ENCODE peak calls at places on chromosomes 16 and 17, in six cellular contexts. One of them, this sample, is unnamed.

GRCh38 chr17:74922694-74923537 is at the start of gene USH1G:
- DNase-seq in A549: no peak
- DNase-seq in SK-N-SH: peak; percentile 94
- DNase-seq in H1: peak; percentile 69
- DNase-seq in HepG2: no peak
- DNase-seq in GM12878: no peak
- DNase-seq in this sample: peak; percentile 90

GRCh38 chr17:36030949-36031348 is 13.2 kb upstream of the CCL23 start:
- DNase-seq in A549: no peak
- DNase-seq in SK-N-SH: no peak
- DNase-seq in H1: no peak
- DNase-seq in HepG2: no peak
- DNase-seq in GM12878: no peak
- DNase-seq in this sample: no peak

GRCh38 chr16:2370725-2371124 is 30.2 kb upstream of the ABCA3 start:
- DNase-seq in A549: no peak
- DNase-seq in SK-N-SH: no peak
- DNase-seq in H1: no peak
- DNase-seq in HepG2: no peak
- DNase-seq in GM12878: no peak
- DNase-seq in this sample: no peak

GRCh38 chr17:66953661-66954060 is 10.8 kb upstream of the CACNG4 start:
- DNase-seq in A549: no peak
- DNase-seq in SK-N-SH: peak; percentile 90
- DNase-seq in H1: no peak
- DNase-seq in HepG2: no peak
- DNase-seq in GM12878: no peak
- DNase-seq in this sample: no peak

GRCh38 chr17:78174332-78174869 is 6.0 kb downstream of the SYNGR2 start:
- DNase-seq in A549: no peak
- DNase-seq in SK-N-SH: no peak
- DNase-seq in H1: no peak
- DNase-seq in HepG2: no peak
- DNase-seq in GM12878: no peak
- DNase-seq in this sample: no peak

GRCh38 chr17:2321399-2321798 is 14.9 kb downstream of the TSR1 start:
- DNase-seq in A549: no peak
- DNase-seq in SK-N-SH: no peak
- DNase-seq in H1: no peak
- DNase-seq in HepG2: no peak
- DNase-seq in GM12878: no peak
- DNase-seq in this sample: no peak

GRCh38 chr16:27448531-27449433 is 46.8 kb downstream of the IL21R start:
- DNase-seq in A549: no peak
- DNase-seq in SK-N-SH: peak; percentile 14
- DNase-seq in H1: no peak
- DNase-seq in HepG2: peak; percentile 29
- DNase-seq in GM12878: no peak
- DNase-seq in this sample: no peak

GRCh38 chr17:2053380-2054261 is 1.3 kb upstream of the HIC1 start:
- DNase-seq in A549: peak; percentile 68
- DNase-seq in SK-N-SH: peak; percentile 68
- DNase-seq in H1: peak; percentile 89
- DNase-seq in HepG2: peak; percentile 49
- DNase-seq in GM12878: no peak
- DNase-seq in this sample: peak; percentile 47

GRCh38 chr17:30969989-30970680 is 704 bp upstream of the RNF135 start:
- DNase-seq in A549: peak; percentile 57
- DNase-seq in SK-N-SH: no peak
- DNase-seq in H1: peak; percentile 56
- DNase-seq in HepG2: no peak
- DNase-seq in GM12878: no peak
- DNase-seq in this sample: no peak

GRCh38 chr17:28849281-28849680 is 5.5 kb upstream of the ERAL1 start:
- DNase-seq in A549: no peak
- DNase-seq in SK-N-SH: peak; percentile 25
- DNase-seq in H1: no peak
- DNase-seq in HepG2: no peak
- DNase-seq in GM12878: no peak
- DNase-seq in this sample: no peak
- TF ChIP-seq CHD2 in A549: no peak
- TF ChIP-seq CHD2 in SK-N-SH: no peak
- TF ChIP-seq CHD2 in H1: no peak
- TF ChIP-seq CHD2 in HepG2: no peak
- TF ChIP-seq CHD2 in GM12878: no peak
- TF ChIP-seq CHD2 in this sample: no peak

GRCh38 chr16:85610059-85610445 is 3.1 kb upstream of the GSE1 start:
- DNase-seq in A549: no peak
- DNase-seq in SK-N-SH: no peak
- DNase-seq in H1: no peak
- DNase-seq in HepG2: no peak
- DNase-seq in GM12878: no peak
- DNase-seq in this sample: no peak

GRCh38 chr16:85611205-85611454 is 2.0 kb upstream of the GSE1 start:
- DNase-seq in A549: no peak
- DNase-seq in SK-N-SH: no peak
- DNase-seq in H1: no peak
- DNase-seq in HepG2: no peak
- DNase-seq in GM12878: no peak
- DNase-seq in this sample: peak; percentile 58

GRCh38 chr16:85609539-85609938 is 3.6 kb upstream of the GSE1 start:
- DNase-seq in A549: no peak
- DNase-seq in SK-N-SH: no peak
- DNase-seq in H1: no peak
- DNase-seq in HepG2: no peak
- DNase-seq in GM12878: no peak
- DNase-seq in this sample: no peak

GRCh38 chr16:85611455-85612190 is 1.5 kb upstream of the GSE1 start:
- DNase-seq in A549: peak; percentile 75
- DNase-seq in SK-N-SH: peak; percentile 89
- DNase-seq in H1: peak; percentile 80
- DNase-seq in HepG2: peak; percentile 67
- DNase-seq in GM12878: no peak
- DNase-seq in this sample: peak; percentile 78

DNA sequence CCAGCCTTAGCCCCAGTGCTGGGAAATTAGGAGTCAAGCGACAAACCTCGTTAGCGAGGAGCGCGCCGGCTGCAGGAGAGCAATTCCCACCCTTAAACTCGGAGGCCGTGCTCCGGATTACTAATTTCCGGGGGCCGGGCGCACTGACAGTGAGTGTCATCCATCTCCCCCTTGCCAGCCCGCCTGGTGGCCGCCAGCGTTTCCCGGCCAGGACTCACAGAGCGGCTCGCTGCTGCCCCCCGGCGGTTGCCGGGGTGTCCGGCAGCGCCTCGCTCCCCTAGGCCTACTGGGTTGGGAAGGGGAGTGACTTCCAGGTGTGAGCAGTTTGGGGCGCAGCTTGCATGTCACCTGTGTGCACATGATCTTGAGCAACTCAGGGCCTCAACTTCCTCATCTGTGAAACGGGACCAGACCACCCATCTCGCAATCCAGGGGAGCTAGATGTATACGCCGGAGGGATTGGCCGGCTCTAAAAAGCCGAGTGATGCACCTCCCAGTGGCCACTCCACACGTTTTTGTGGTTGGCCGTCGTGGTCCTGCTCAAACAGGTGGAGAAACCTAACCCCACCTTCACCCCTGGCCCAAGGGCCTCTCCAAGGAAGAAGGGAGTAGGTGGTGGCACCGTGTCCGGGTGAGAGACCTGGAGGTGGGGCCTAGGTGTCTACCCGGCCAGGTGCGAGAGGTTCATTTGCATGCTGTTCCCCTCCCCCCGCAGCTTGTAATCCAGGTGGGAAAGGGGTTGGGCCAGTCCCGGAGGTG is 2.5 kb upstream of the GSE1 start:
- DNase-seq in A549: peak; percentile 85
- DNase-seq in SK-N-SH: peak; percentile 83
- DNase-seq in H1: peak; percentile 96
- DNase-seq in HepG2: peak; percentile 82
- DNase-seq in GM12878: no peak
- DNase-seq in this sample: peak; percentile 80
- TF ChIP-seq CHD2 in A549: no peak
- TF ChIP-seq CHD2 in SK-N-SH: peak; percentile 29
- TF ChIP-seq CHD2 in H1: no peak
- TF ChIP-seq CHD2 in HepG2: no peak
- TF ChIP-seq CHD2 in GM12878: no peak
- TF ChIP-seq CHD2 in this sample: peak; percentile 26

DNA sequence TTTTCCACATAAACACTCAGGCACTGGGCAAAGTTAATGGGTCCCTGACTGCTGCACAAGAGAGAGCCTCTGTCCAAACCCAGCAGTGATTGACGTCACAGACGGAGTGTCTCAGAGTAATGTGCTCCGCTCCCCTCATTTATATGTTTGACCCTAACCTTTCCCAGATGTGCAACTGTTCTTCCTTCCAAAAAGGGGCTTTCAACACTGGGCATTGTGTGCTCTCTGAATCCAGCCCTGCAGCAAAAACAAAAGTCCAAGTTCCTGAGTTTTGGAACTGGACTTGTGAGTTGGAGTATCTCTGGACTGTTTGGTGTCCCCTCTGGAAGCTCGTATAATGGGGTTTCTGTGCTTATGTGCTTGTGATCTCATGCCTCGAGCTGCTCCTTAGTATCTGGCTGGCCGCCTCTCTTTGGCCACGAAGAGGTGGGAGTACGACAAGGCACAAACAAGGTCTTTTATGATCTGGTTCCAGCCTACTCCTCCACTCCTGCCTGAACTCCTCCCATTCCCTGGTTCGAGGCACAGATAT is 76.4 kb upstream of the SMIM36 start:
- DNase-seq in A549: no peak
- DNase-seq in SK-N-SH: no peak
- DNase-seq in H1: no peak
- DNase-seq in HepG2: no peak
- DNase-seq in GM12878: no peak
- DNase-seq in this sample: no peak
- TF ChIP-seq CHD2 in A549: no peak
- TF ChIP-seq CHD2 in SK-N-SH: no peak
- TF ChIP-seq CHD2 in H1: no peak
- TF ChIP-seq CHD2 in HepG2: no peak
- TF ChIP-seq CHD2 in GM12878: no peak
- TF ChIP-seq CHD2 in this sample: no peak

GRCh38 chr17:32261937-32262510 is 3.6 kb upstream of the RHBDL3 start:
- DNase-seq in A549: no peak
- DNase-seq in SK-N-SH: no peak
- DNase-seq in H1: no peak
- DNase-seq in HepG2: no peak
- DNase-seq in GM12878: no peak
- DNase-seq in this sample: no peak
- TF ChIP-seq CHD2 in A549: no peak
- TF ChIP-seq CHD2 in SK-N-SH: no peak
- TF ChIP-seq CHD2 in H1: no peak
- TF ChIP-seq CHD2 in HepG2: no peak
- TF ChIP-seq CHD2 in GM12878: no peak
- TF ChIP-seq CHD2 in this sample: no peak

GRCh38 chr16:29990033-29990432 is 5.4 kb downstream of the HIRIP3 start:
- DNase-seq in A549: no peak
- DNase-seq in SK-N-SH: no peak
- DNase-seq in H1: no peak
- DNase-seq in HepG2: no peak
- DNase-seq in GM12878: no peak
- DNase-seq in this sample: no peak

GRCh38 chr16:29986931-29987330 is 8.5 kb downstream of the HIRIP3 start:
- DNase-seq in A549: no peak
- DNase-seq in SK-N-SH: no peak
- DNase-seq in H1: no peak
- DNase-seq in HepG2: no peak
- DNase-seq in GM12878: no peak
- DNase-seq in this sample: no peak

GRCh38 chr16:29989111-29989858 is 6.1 kb downstream of the HIRIP3 start:
- DNase-seq in A549: no peak
- DNase-seq in SK-N-SH: no peak
- DNase-seq in H1: no peak
- DNase-seq in HepG2: no peak
- DNase-seq in GM12878: no peak
- DNase-seq in this sample: no peak

GRCh38 chr16:29987371-29988085 is 7.9 kb downstream of the HIRIP3 start:
- DNase-seq in A549: no peak
- DNase-seq in SK-N-SH: no peak
- DNase-seq in H1: no peak
- DNase-seq in HepG2: no peak
- DNase-seq in GM12878: no peak
- DNase-seq in this sample: no peak

DNA sequence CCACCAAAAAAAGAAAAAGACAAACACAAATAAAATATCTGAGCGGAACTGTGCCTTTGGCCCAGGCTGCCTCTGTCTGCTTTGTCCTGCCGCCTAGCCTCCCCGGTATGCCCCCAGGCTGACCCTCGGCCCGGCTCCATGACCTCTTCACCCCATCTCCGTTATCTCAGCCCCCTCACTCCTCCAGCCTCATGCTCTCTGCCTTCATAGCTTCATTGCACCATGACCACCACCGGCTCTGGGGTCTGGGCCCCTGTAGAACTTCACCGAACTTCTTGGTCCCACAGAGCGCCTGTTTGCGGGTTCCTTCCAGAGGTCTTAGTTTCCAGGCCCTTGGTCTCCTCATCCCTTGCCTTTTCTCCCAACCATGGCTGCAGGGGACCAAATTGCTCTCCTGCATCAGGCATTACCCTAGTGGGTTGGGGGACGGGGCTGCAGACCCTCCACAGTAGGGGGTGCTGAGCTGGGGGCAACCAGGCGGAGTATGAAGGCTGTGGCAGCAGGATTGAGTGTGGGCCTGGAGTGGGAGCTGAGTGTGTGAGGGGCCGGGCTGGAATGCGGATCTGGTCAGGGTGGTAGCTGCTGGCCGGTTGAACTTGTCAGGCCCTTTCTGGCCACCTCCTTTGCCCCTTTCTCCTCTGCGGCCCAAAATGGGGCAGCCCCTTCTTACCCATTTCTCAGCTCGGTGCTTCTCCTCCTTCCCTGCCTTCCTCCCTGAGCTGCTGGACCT is 6.9 kb downstream of the HIRIP3 start:
- DNase-seq in A549: no peak
- DNase-seq in SK-N-SH: no peak
- DNase-seq in H1: no peak
- DNase-seq in HepG2: no peak
- DNase-seq in GM12878: no peak
- DNase-seq in this sample: no peak
- TF ChIP-seq CHD2 in A549: no peak
- TF ChIP-seq CHD2 in SK-N-SH: no peak
- TF ChIP-seq CHD2 in H1: no peak
- TF ChIP-seq CHD2 in HepG2: no peak
- TF ChIP-seq CHD2 in GM12878: no peak
- TF ChIP-seq CHD2 in this sample: no peak

GRCh38 chr17:20010099-20010863 is 1.1 kb downstream of the SPECC1 start:
- DNase-seq in A549: peak; percentile 65
- DNase-seq in SK-N-SH: peak; percentile 64
- DNase-seq in H1: no peak
- DNase-seq in HepG2: peak; percentile 33
- DNase-seq in GM12878: no peak
- DNase-seq in this sample: peak; percentile 59
- TF ChIP-seq CHD2 in A549: no peak
- TF ChIP-seq CHD2 in SK-N-SH: no peak
- TF ChIP-seq CHD2 in H1: no peak
- TF ChIP-seq CHD2 in HepG2: no peak
- TF ChIP-seq CHD2 in GM12878: no peak
- TF ChIP-seq CHD2 in this sample: no peak

GRCh38 chr17:27430882-27431491 is 25.3 kb upstream of the KSR1 start:
- DNase-seq in A549: peak; percentile 45
- DNase-seq in SK-N-SH: peak; percentile 70
- DNase-seq in H1: peak; percentile 61
- DNase-seq in HepG2: peak; percentile 34
- DNase-seq in GM12878: no peak
- DNase-seq in this sample: peak; percentile 59
- TF ChIP-seq CHD2 in A549: no peak
- TF ChIP-seq CHD2 in SK-N-SH: no peak
- TF ChIP-seq CHD2 in H1: no peak
- TF ChIP-seq CHD2 in HepG2: no peak
- TF ChIP-seq CHD2 in GM12878: no peak
- TF ChIP-seq CHD2 in this sample: no peak

This sample was measured in K562.